ENCODE peak calls at places on chromosomes 11 and 22, in seven cellular contexts. D, L, Y, R, S, C and Z are unnamed samples. For H3K4me1, the result is how much of the 10 kb centered on the place peaks cover.

GRCh38 chr22:37842015-37842793 is 1.9 kb downstream of the ANKRD54 start:
- DNase-seq in C (no peak), D (no peak), R (no peak), S (peak), L (no peak), Y (no peak), Z (no peak)

GRCh38 chr11:66909181-66909580 is 49.0 kb downstream of the PC start:
- DNase-seq in R (no peak), Y (no peak), C (no peak), S (no peak), L (no peak), D (no peak), Z (no peak)

GRCh38 chr22:35311551-35311999 is 11.9 kb downstream of the TOM1 start:
- DNase-seq in C (no peak), D (no peak), R (no peak), L (no peak), Y (no peak), S (no peak), Z (no peak)

GRCh38 chr11:133934599-133935550 is 21.9 kb downstream of the IGSF9B start:
- DNase-seq in L (peak), C (no peak), Y (no peak), R (peak), S (no peak), D (peak), Z (peak)

GRCh38 chr11:34620202-34620601 is 691 bp upstream of the EHF start:
- DNase-seq in R (no peak), S (no peak), Y (no peak), C (no peak), D (no peak), L (no peak), Z (no peak)

GRCh38 chr11:63915961-63916836 is 765 bp downstream of the RCOR2 start:
- DNase-seq in Y (peak), R (peak), S (peak), D (no peak), C (no peak), L (peak), Z (peak)

GRCh38 chr11:134330611-134331564 is 900 bp upstream of the GLB1L2 start:
- DNase-seq in R (peak), L (no peak), D (no peak), Y (no peak), S (no peak), C (no peak), Z (no peak)

GRCh38 chr22:29478326-29479276 is 1.4 kb upstream of the NEFH start:
- DNase-seq in S (no peak), D (peak), R (peak), C (peak), Y (no peak), L (peak), Z (peak)

GRCh38 chr11:37323843-37324242 is 725.8 kb upstream of the RAG2 start:
- DNase-seq in S (no peak), R (no peak), L (no peak), C (no peak), D (no peak), Y (no peak), Z (no peak)

GRCh38 chr11:87529486-87529885 is 491.8 kb downstream of the TMEM135 start:
- DNase-seq in D (no peak), L (peak), S (no peak), C (no peak), Y (no peak), R (no peak), Z (no peak)

GRCh38 chr11:47917643-47918369 is 62.6 kb upstream of the PTPRJ start:
- DNase-seq in S (peak), R (no peak), C (peak), L (peak), D (no peak), Y (peak), Z (peak)

GRCh38 chr11:130159657-130160459 is at the start of gene ST14:
- DNase-seq in C (no peak), R (peak), L (peak), Y (no peak), D (no peak), S (peak), Z (peak)

GRCh38 chr22:38172489-38173155 is 9.0 kb downstream of the PLA2G6 start:
- DNase-seq in R (no peak), L (peak), D (no peak), Y (peak), S (peak), C (peak), Z (no peak)

GRCh38 chr11:77449060-77449521 is 24.8 kb downstream of the PAK1 start:
- DNase-seq in Y (no peak), S (no peak), R (no peak), L (no peak), C (no peak), D (no peak), Z (no peak)

GRCh38 chr11:15580056-15580774 is 465.5 kb downstream of the INSC start:
- DNase-seq in D (no peak), R (no peak), L (no peak), C (no peak), Y (no peak), S (no peak), Z (no peak)

GRCh38 chr22:39905686-39906085 is 4.8 kb downstream of the GRAP2 start:
- DNase-seq in Y (no peak), C (no peak), S (no peak), R (no peak), D (no peak), L (no peak), Z (no peak)

GRCh38 chr11:93652161-93652597 is 9.3 kb upstream of the CEP295 start:
- DNase-seq in S (no peak), Y (peak), D (peak), C (peak), R (peak), L (peak), Z (peak)

GRCh38 chr11:95792200-95792599 is 1.9 kb downstream of the CEP57 start:
- DNase-seq in L (no peak), D (no peak), C (no peak), S (no peak), R (no peak), Y (no peak), Z (no peak)
- H3K4me3 ChIP-seq in L (no peak), D (no peak), C (no peak), S (no peak), R (peak), Y (peak), Z (no peak)

GRCh38 chr11:73312036-73312435 is 4.0 kb downstream of the ARHGEF17 start:
- DNase-seq in D (no peak), R (no peak), C (no peak), S (no peak), Y (no peak), L (no peak), Z (no peak)
- H3K9ac ChIP-seq in D (no peak), R (no peak), C (peak), S (peak), Y (peak), L (peak), Z (peak)

GRCh38 chr11:45270946-45271345 is 15.2 kb downstream of the SYT13 start:
- DNase-seq in S (no peak), L (no peak), C (no peak), R (no peak), Y (no peak), D (no peak), Z (no peak)
- H3K4me1 ChIP-seq in S (under half), L (under half), C (under half), R (under half), Y (under half), D (under half), Z (under half)

GRCh38 chr11:46278387-46279173 is 1.1 kb downstream of the CREB3L1 start:
- DNase-seq in R (peak), S (peak), D (no peak), L (peak), C (no peak), Y (peak), Z (peak)
- H3K4me3 ChIP-seq in R (peak), S (no peak), D (peak), L (peak), C (peak), Y (peak), Z (peak)

GRCh38 chr11:69524291-69524882 is 42.9 kb downstream of the LINC01488 start:
- DNase-seq in L (peak), S (no peak), R (no peak), Y (peak), C (no peak), D (no peak), Z (peak)
- H3K9ac ChIP-seq in L (peak), S (no peak), R (no peak), Y (no peak), C (no peak), D (no peak), Z (no peak)